ENCODE peak calls at places on chromosomes 16 and 17, in seven cellular contexts. P, V, M, R, H, L and G are unnamed samples.

GRCh38 chr17:53409588-53409987 is 413.1 kb upstream of the KIF2B start:
- DNase-seq in P (no peak), V (no peak), M (no peak), R (no peak), H (no peak), L (no peak), G (no peak)

GRCh38 chr16:52435573-52435972 is 111.4 kb downstream of the TOX3 start:
- DNase-seq in P (peak; percentile 16), V (no peak), M (no peak), R (no peak), H (no peak), L (no peak), G (no peak)

GRCh38 chr17:32798938-32799337 is 78.0 kb downstream of the MYO1D start:
- DNase-seq in P (no peak), V (no peak), M (no peak), R (no peak), H (no peak), L (no peak), G (no peak)

GRCh38 chr17:5282639-5283217 is 644 bp downstream of the RABEP1 start:
- DNase-seq in P (no peak), V (peak; percentile 17), M (no peak), R (no peak), H (peak; percentile 16), L (no peak), G (no peak)

GRCh38 chr17:21286771-21287702 is 2.5 kb downstream of the MAP2K3 start:
- DNase-seq in P (no peak), V (no peak), M (no peak), R (no peak), H (no peak), L (no peak), G (no peak)

GRCh38 chr16:52068447-52069074 is 478.4 kb downstream of the TOX3 start:
- DNase-seq in P (peak; percentile 72), V (peak; percentile 13), M (no peak), R (peak; percentile 36), H (peak; percentile 44), L (no peak), G (peak; percentile 27)

GRCh38 chr16:88982286-88983084 is 5.5 kb upstream of the CBFA2T3 start:
- DNase-seq in P (no peak), V (no peak), M (no peak), R (no peak), H (no peak), L (no peak), G (no peak)

GRCh38 chr16:86072328-86073102 is 173.6 kb downstream of the IRF8 start:
- DNase-seq in P (peak; percentile 78), V (peak; percentile 78), M (no peak), R (peak; percentile 53), H (peak; percentile 78), L (no peak), G (peak; percentile 75)

GRCh38 chr17:29143894-29144293 is 36.3 kb downstream of the MYO18A start:
- DNase-seq in P (peak; percentile 50), V (peak; percentile 26), M (no peak), R (no peak), H (no peak), L (peak; percentile 69), G (peak; percentile 32)

GRCh38 chr16:49793244-49793643 is 62.7 kb downstream of the ZNF423 start:
- DNase-seq in P (no peak), V (no peak), M (no peak), R (no peak), H (no peak), L (no peak), G (no peak)

GRCh38 chr17:80113033-80113484 is 11.7 kb downstream of the GAA start:
- DNase-seq in P (no peak), V (no peak), M (no peak), R (no peak), H (no peak), L (peak; percentile 51), G (no peak)

GRCh38 chr16:10981697-10982216 is 37.4 kb downstream of the CLEC16A start:
- DNase-seq in P (no peak), V (no peak), M (no peak), R (no peak), H (peak; percentile 73), L (no peak), G (no peak)
- TF ChIP-seq CTCF in P (peak; percentile 40), V (peak; percentile 37), M (peak; percentile 40), R (no peak), H (peak; percentile 15), L (peak; percentile 13), G (peak; percentile 41)

DNA sequence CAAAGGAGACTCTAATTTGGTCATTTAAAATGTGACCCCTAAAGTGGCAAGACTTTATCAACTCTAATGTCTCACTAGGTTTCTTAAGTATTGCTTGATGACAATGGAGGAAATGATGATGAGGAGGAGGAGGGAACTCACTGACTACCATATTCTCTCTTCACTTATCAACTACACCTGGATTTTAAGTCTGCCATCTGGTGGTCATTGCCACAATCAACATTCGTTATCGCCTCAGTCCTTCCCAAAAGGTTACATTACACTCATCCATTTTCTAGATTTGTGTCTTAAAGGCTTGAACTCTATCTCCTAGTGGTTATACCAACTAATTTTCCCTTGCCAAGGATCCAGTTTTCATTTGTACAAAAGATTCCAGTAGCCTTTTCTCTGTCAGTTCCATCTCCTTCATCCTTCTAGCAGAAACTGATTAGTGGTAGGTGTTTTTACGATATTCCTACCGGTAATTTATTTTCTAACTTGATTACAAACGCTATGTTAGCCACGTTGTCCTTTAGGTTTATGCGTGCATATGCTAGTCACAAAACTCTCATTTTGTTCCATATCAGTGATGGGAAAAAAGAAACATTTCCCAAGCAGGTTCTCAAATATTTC is 114.6 kb upstream of the NOG start:
- DNase-seq in P (peak; percentile 54), V (peak; percentile 5), M (no peak), R (no peak), H (peak; percentile 33), L (no peak), G (no peak)
- TF ChIP-seq CTCF in P (peak; percentile 67), V (no peak), M (peak; percentile 47), R (peak; percentile 22), H (peak; percentile 37), L (peak; percentile 56), G (peak; percentile 68)

GRCh38 chr16:48526058-48526957 is 83.7 kb downstream of the N4BP1 start:
- DNase-seq in P (peak; percentile 55), V (no peak), M (no peak), R (no peak), H (peak; percentile 72), L (no peak), G (no peak)
- TF ChIP-seq CTCF in P (peak; percentile 52), V (no peak), M (peak; percentile 27), R (no peak), H (no peak), L (no peak), G (no peak)

DNA sequence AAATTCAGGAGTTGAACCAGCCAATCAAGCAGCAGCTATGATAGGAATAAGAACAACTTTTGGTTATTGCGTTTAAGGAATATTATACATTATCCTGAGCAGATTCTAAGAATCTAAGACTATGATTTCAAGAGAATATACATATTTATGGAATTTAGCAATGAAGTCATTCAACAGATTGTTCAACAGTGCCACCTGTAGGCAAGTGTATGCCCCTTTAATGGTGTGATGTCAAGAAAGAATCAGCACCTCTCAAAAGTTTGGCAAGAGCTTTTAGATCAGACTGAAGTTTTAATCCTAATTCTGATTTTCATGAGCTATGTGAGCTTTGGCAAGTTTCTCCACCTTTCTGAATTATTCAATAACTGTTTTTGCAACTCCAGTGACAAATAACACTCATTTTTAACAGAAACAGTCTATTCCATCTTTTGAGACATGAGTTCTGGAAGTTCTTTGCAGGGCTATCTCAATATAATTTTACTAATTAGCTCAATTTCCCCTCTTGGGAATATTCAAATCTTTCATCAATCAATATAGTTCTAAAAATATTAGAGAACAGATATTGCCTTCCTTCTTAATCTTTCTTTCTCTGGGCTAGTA is 474.3 kb upstream of the TOM1L1 start:
- DNase-seq in P (peak; percentile 53), V (no peak), M (no peak), R (no peak), H (no peak), L (no peak), G (peak; percentile 15)
- TF ChIP-seq CTCF in P (peak; percentile 75), V (no peak), M (peak; percentile 11), R (no peak), H (no peak), L (no peak), G (peak; percentile 70)

DNA sequence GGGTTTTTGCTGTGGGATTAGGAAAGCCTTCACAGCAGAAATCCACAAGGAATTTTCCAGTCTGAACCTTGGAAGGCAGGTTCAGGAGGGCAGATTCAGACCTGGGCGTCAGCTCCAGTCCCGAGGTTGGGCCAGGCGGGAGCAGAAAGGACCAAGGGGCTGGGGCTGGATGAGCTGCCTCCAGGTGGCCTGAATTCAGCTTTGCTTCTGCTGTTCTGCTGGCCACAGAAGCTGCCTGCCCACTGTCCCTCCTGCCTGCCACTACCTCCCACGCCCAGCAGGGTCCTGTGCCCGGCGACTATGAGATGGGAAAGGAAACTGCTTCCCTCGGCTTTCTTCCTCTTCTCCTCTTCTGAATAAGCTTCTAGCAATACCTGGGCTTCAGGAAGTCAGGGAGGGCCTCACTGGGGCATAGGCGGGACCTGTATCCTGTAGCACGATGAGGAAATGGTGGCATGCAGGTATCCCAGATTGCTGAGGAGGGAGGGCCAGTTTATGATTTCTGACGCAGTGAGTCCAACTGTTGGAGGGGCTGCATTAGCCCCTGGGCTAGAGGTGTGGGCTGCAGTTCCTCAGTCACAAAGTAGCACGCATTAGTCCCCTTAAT is 18.4 kb downstream of the TBX4 start:
- DNase-seq in P (no peak), V (no peak), M (no peak), R (no peak), H (no peak), L (no peak), G (no peak)
- TF ChIP-seq CTCF in P (no peak), V (no peak), M (no peak), R (no peak), H (no peak), L (no peak), G (no peak)

DNA sequence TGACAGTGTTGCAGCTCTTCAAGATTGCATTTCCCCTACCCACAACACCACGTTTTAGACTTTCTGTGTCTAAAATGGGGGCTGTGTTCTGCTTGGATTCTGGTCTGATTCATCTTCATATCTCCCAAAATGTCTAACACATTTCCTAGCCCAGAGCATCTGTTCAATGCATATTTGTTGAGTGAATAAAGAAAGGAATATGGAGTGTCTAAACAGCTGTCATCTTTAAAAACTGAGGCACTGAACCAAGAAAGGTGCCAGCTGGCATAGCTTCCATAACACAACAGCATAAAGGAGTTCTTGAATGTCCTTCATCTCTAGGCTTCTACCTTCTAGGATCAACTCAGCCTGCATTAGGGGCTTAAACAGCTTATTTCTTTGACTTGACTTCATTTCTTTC is 67.4 kb downstream of the CDH11 start:
- DNase-seq in P (no peak), V (no peak), M (no peak), R (no peak), H (no peak), L (no peak), G (no peak)
- TF ChIP-seq CTCF in P (no peak), V (no peak), M (no peak), R (no peak), H (no peak), L (no peak), G (no peak)

DNA sequence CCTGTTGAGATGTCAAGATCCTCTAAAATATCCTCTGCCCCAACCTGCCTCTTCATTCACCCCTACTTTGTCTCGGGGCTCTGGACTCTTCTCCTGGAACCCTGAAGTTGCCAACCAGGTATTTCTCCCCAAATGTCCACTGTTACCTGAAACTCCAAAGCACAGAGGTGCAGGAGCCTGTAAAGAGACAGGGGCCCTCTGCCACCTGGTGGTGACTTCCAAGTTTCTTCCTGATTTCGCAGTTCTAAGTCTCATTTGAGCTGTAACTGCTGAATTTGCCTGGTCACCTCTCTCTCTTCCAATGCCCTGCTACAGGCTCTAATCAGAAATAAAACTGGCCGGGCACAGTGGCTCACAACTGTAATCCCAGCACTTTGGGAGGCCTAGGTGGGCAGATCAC is 77.1 kb upstream of the RCVRN start:
- DNase-seq in P (peak; percentile 50), V (no peak), M (no peak), R (no peak), H (peak; percentile 63), L (no peak), G (no peak)
- TF ChIP-seq CTCF in P (peak; percentile 60), V (no peak), M (peak; percentile 45), R (no peak), H (peak; percentile 44), L (no peak), G (peak; percentile 52)